ENCODE peak calls at places on chromosomes 3 and 15, in six cellular contexts. Z, V, D, S, P and C are unnamed samples.

GRCh38 chr15:91561371-91562100 is 292.0 kb upstream of the SLCO3A1 start:
- DNase-seq in Z (no peak), V (no peak), D (peak; percentile 55), S (no peak), P (no peak), C (no peak)

GRCh38 chr3:150920236-150920635 is 15.0 kb upstream of the MINDY4B start:
- DNase-seq in Z (no peak), V (no peak), D (no peak), S (no peak), P (no peak), C (no peak)

GRCh38 chr15:98865397-98866339 is 141.9 kb downstream of the PGPEP1L start:
- DNase-seq in Z (peak; percentile 89), V (peak; percentile 37), D (peak; percentile 89), S (peak; percentile 69), P (peak; percentile 72), C (peak; percentile 67)

GRCh38 chr3:21888656-21889055 is 137.6 kb upstream of the ZNF385D start:
- DNase-seq in Z (no peak), V (no peak), D (no peak), S (no peak), P (no peak), C (no peak)

GRCh38 chr15:76342046-76342381 is 5.4 kb downstream of the ISL2 start:
- DNase-seq in Z (no peak), V (no peak), D (no peak), S (no peak), P (no peak), C (no peak)

GRCh38 chr3:16692486-16693378 is 87.5 kb upstream of the DAZL start:
- DNase-seq in Z (no peak), V (no peak), D (no peak), S (no peak), P (no peak), C (no peak)

GRCh38 chr3:36932979-36933378 is 11.9 kb downstream of the TRANK1 start:
- DNase-seq in Z (no peak), V (no peak), D (no peak), S (no peak), P (no peak), C (no peak)

GRCh38 chr3:17747184-17747889 is 4.9 kb upstream of the TBC1D5 start:
- DNase-seq in Z (no peak), V (no peak), D (no peak), S (no peak), P (no peak), C (peak; percentile 70)

GRCh38 chr3:4720316-4721075 is 227.3 kb downstream of the ITPR1 start:
- DNase-seq in Z (no peak), V (no peak), D (peak; percentile 57), S (peak; percentile 38), P (no peak), C (no peak)

GRCh38 chr3:87810427-87810826 is 248.4 kb downstream of the CGGBP1 start:
- DNase-seq in Z (no peak), V (no peak), D (no peak), S (no peak), P (no peak), C (no peak)

GRCh38 chr3:196774191-196774820 is 34.6 kb downstream of the PAK2 start:
- DNase-seq in Z (no peak), V (no peak), D (no peak), S (no peak), P (no peak), C (no peak)

GRCh38 chr3:107987036-107987557 is 103.7 kb downstream of the CD47 start:
- DNase-seq in Z (no peak), V (no peak), D (peak; percentile 76), S (no peak), P (no peak), C (no peak)

GRCh38 chr3:183460059-183461052 is 31.9 kb upstream of the MCF2L2 start:
- DNase-seq in Z (no peak), V (no peak), D (no peak), S (no peak), P (no peak), C (no peak)

GRCh38 chr15:74274485-74275038 is 38.4 kb downstream of the CCDC33 start:
- DNase-seq in Z (no peak), V (peak; percentile 91), D (peak; percentile 10), S (no peak), P (no peak), C (no peak)